ENCODE peak calls at places on chromosomes 12 and 14, in six cellular contexts. S is stomach, B is coronary artery, C is Daoy, J is foreskin fibroblast, L is GM13977. Y is an unnamed sample.

GRCh38 chr12:116135209-116135930 is 142.1 kb downstream of the MED13L start:
- DNase-seq in S (no peak), B (no peak), C (peak; percentile 81), J (peak; percentile 76), L (no peak), Y (peak; percentile 67)

GRCh38 chr14:67674480-67675218 is at the start of gene VTI1B:
- DNase-seq in S (peak; percentile 72), B (peak; percentile 83), C (peak; percentile 88), J (peak; percentile 72), L (peak; percentile 89), Y (peak; percentile 80)

GRCh38 chr14:57025456-57025855 is 215.2 kb upstream of the OTX2 start:
- DNase-seq in S (no peak), B (no peak), C (no peak), J (no peak), L (no peak), Y (no peak)

GRCh38 chr12:81094718-81095360 is 17.0 kb downstream of the ACSS3 start:
- DNase-seq in S (no peak), B (no peak), C (no peak), J (no peak), L (no peak), Y (no peak)

GRCh38 chr12:29288031-29288430 is 92.9 kb downstream of the ERGIC2 start:
- DNase-seq in S (no peak), B (no peak), C (no peak), J (no peak), L (no peak), Y (peak; percentile 8)

GRCh38 chr12:124030510-124030909 is 57.5 kb downstream of the ZNF664 start:
- DNase-seq in S (no peak), B (no peak), C (peak; percentile 72), J (peak; percentile 91), L (no peak), Y (peak; percentile 61)

GRCh38 chr12:57632369-57632897 is 568 bp downstream of the B4GALNT1 start:
- DNase-seq in S (no peak), B (peak; percentile 75), C (peak; percentile 48), J (no peak), L (peak; percentile 38), Y (no peak)

GRCh38 chr14:59464651-59465569 is at the start of gene GPR135:
- DNase-seq in S (peak; percentile 67), B (peak; percentile 89), C (peak; percentile 78), J (peak; percentile 35), L (peak; percentile 85), Y (peak; percentile 58)

GRCh38 chr12:68824131-68824530 is 16.2 kb downstream of the MDM2 start:
- DNase-seq in S (no peak), B (no peak), C (no peak), J (no peak), L (no peak), Y (no peak)

GRCh38 chr12:110993425-110993824 is 73.0 kb upstream of the MYL2 start:
- DNase-seq in S (no peak), B (no peak), C (no peak), J (no peak), L (no peak), Y (no peak)

GRCh38 chr14:95507701-95508103 is 8.7 kb downstream of the SYNE3 start:
- DNase-seq in S (peak; percentile 51), B (no peak), C (peak; percentile 95), J (peak; percentile 77), L (no peak), Y (peak; percentile 80)

GRCh38 chr12:127428420-127428819 is 838.5 kb upstream of the TMEM132C start:
- DNase-seq in S (no peak), B (no peak), C (no peak), J (no peak), L (no peak), Y (no peak)

Y was measured in astrocyte of the spinal cord.